ENCODE peak calls at places on chromosomes 13 and 19, in eight cellular contexts. L, G, O, I, B, Q, D and R are unnamed samples.

GRCh38 chr19:16542894-16543498 is 759 bp upstream of the CHERP start:
- DNase-seq in D (no peak), B (no peak), L (no peak), G (no peak), I (no peak), Q (no peak), O (no peak), R (no peak)

GRCh38 chr13:85194482-85194881 is 604.7 kb downstream of the SLITRK6 start:
- DNase-seq in D (no peak), L (no peak), B (no peak), Q (no peak), G (no peak), I (no peak), O (no peak), R (no peak)

GRCh38 chr19:5418676-5419075 is 36.5 kb upstream of the ZNRF4 start:
- DNase-seq in O (no peak), D (no peak), Q (no peak), G (no peak), B (no peak), I (no peak), L (no peak), R (no peak)

GRCh38 chr19:39409886-39410619 is 2.4 kb upstream of the PLEKHG2 start:
- DNase-seq in Q (no peak), O (peak; percentile 83), I (no peak), G (peak; percentile 77), L (peak; percentile 59), B (no peak), D (peak; percentile 73), R (peak; percentile 59)

GRCh38 chr19:5967994-5968430 is 9.9 kb downstream of the RANBP3 start:
- DNase-seq in I (peak; percentile 62), G (peak; percentile 69), Q (peak; percentile 85), B (peak; percentile 60), D (peak; percentile 79), L (peak; percentile 74), O (peak; percentile 54), R (peak; percentile 87)

GRCh38 chr19:19077103-19077502 is 13.3 kb downstream of the SLC25A42 start:
- DNase-seq in L (no peak), D (no peak), Q (no peak), I (no peak), G (no peak), O (no peak), B (no peak), R (no peak)

GRCh38 chr13:33392794-33393371 is 107.3 kb upstream of the STARD13 start:
- DNase-seq in Q (no peak), B (no peak), L (no peak), G (no peak), O (no peak), I (no peak), D (no peak), R (no peak)

GRCh38 chr13:80753951-80754350 is 413.0 kb upstream of the SPRY2 start:
- DNase-seq in L (no peak), D (no peak), I (no peak), G (no peak), O (no peak), B (no peak), Q (no peak), R (no peak)

GRCh38 chr19:11457115-11457514 is 21.7 kb downstream of the PRKCSH start:
- DNase-seq in B (peak; percentile 79), L (peak; percentile 56), Q (no peak), O (no peak), G (no peak), I (no peak), D (peak; percentile 45), R (no peak)

GRCh38 chr13:24678151-24678550 is 2.1 kb upstream of the ATP12A start:
- DNase-seq in I (no peak), B (no peak), L (no peak), Q (no peak), D (no peak), O (no peak), G (no peak), R (no peak)

GRCh38 chr19:40278361-40279045 is 6.6 kb downstream of the AKT2 start:
- DNase-seq in O (no peak), Q (no peak), B (no peak), D (no peak), L (no peak), G (no peak), I (no peak), R (no peak)

GRCh38 chr13:24617394-24618218 is 62.6 kb upstream of the ATP12A start:
- DNase-seq in D (no peak), I (no peak), Q (no peak), G (no peak), B (no peak), L (no peak), O (no peak), R (no peak)

GRCh38 chr19:33740811-33741396 is 55.8 kb upstream of the KCTD15 start:
- DNase-seq in B (no peak), G (peak; percentile 10), Q (peak; percentile 20), I (peak; percentile 70), L (peak; percentile 87), O (no peak), D (no peak), R (peak; percentile 15)

GRCh38 chr13:113646376-113646775 is 11.6 kb downstream of the ATP4B start:
- DNase-seq in I (no peak), Q (no peak), B (no peak), O (no peak), D (no peak), G (no peak), L (no peak), R (no peak)

GRCh38 chr19:37817180-37817911 is 38.0 kb upstream of the ZNF573 start:
- DNase-seq in G (peak; percentile 11), L (peak; percentile 84), Q (peak; percentile 87), B (peak; percentile 32), I (peak; percentile 68), O (peak; percentile 60), D (peak; percentile 86), R (peak; percentile 9)

GRCh38 chr13:110442946-110443632 is 118.4 kb downstream of the RAB20 start:
- DNase-seq in Q (peak; percentile 33), B (no peak), I (peak; percentile 7), G (no peak), D (no peak), O (no peak), L (no peak), R (peak; percentile 70)

GRCh38 chr19:377801-378581 is 31.0 kb downstream of the C2CD4C start:
- DNase-seq in G (no peak), B (no peak), Q (no peak), I (no peak), L (no peak), O (no peak), D (peak; percentile 50), R (peak; percentile 9)

GRCh38 chr19:48754950-48755645 is at the start of gene FGF21:
- DNase-seq in O (no peak), G (no peak), I (no peak), B (no peak), L (no peak), D (no peak), Q (no peak), R (no peak)